ENCODE peak calls at places on chromosomes 12 and 14, in four cellular contexts. B is stimulated activated CD4-positive, alpha-beta T cell treated with anti-CD3 and anti-CD28 coated beads, Interleukin-1b, Interleukin-23, amount 100 ng/mL, for 1 hour; G is T-helper 1 cell; F is IMR-90. Z is an unnamed sample.

GRCh38 chr12:14249368-14249767 is 116.1 kb upstream of the ATF7IP start:
- DNase-seq in G (no peak), F (no peak), B (no peak), Z (no peak)

GRCh38 chr12:47920913-47921312 is 16.1 kb upstream of the VDR start:
- DNase-seq in G (no peak), F (no peak), B (no peak), Z (no peak)

GRCh38 chr12:66684222-66684621 is 5.3 kb upstream of the GRIP1 start:
- DNase-seq in B (no peak), F (no peak), G (no peak), Z (no peak)

GRCh38 chr12:34405286-34406227 is 383.3 kb downstream of the ALG10 start:
- DNase-seq in B (no peak), G (no peak), F (no peak), Z (no peak)

GRCh38 chr12:119036878-119037493 is 55.6 kb downstream of the SRRM4 start:
- DNase-seq in B (no peak), G (peak), F (no peak), Z (no peak)

GRCh38 chr12:45231515-45232145 is 15.7 kb downstream of the ANO6 start:
- DNase-seq in F (peak), B (no peak), G (no peak), Z (no peak)

GRCh38 chr14:31080060-31080459 is 53.9 kb upstream of the STRN3 start:
- DNase-seq in B (no peak), G (no peak), F (peak), Z (no peak)

GRCh38 chr12:28498850-28499249 is 308.6 kb downstream of the CCDC91 start:
- DNase-seq in F (no peak), G (no peak), B (no peak), Z (no peak)

GRCh38 chr14:68135028-68135427 is 315.4 kb downstream of the RAD51B start:
- DNase-seq in G (peak), B (no peak), F (no peak), Z (no peak)

GRCh38 chr12:49121047-49121696 is 10.0 kb downstream of the TUBA1B start:
- DNase-seq in G (no peak), B (no peak), F (peak), Z (no peak)

GRCh38 chr12:87816186-87816585 is 213.0 kb downstream of the C12orf50 start:
- DNase-seq in B (no peak), F (peak), G (no peak), Z (no peak)

GRCh38 chr12:52551466-52551865 is 1.5 kb downstream of the KRT71 start:
- DNase-seq in F (no peak), G (no peak), B (no peak), Z (no peak)

GRCh38 chr14:81632162-81632561 is 98.5 kb upstream of the SEL1L start:
- DNase-seq in B (no peak), F (no peak), G (no peak), Z (no peak)

GRCh38 chr12:120581998-120582397 is 796 bp upstream of the POP5 start:
- DNase-seq in F (peak), G (no peak), B (no peak), Z (no peak)

GRCh38 chr12:2337031-2338010 is 284.5 kb downstream of the CACNA1C start:
- DNase-seq in F (no peak), B (no peak), G (no peak), Z (no peak)

GRCh38 chr12:107402041-107403022 is 283.3 kb upstream of the PWP1 start:
- DNase-seq in G (peak), F (peak), B (peak), Z (no peak)

GRCh38 chr14:89378119-89378518 is 38.9 kb downstream of the FOXN3 start:
- DNase-seq in F (peak), G (no peak), B (peak), Z (no peak)

GRCh38 chr12:15274561-15274967 is 47.7 kb upstream of the PTPRO start:
- DNase-seq in G (no peak), F (no peak), B (no peak), Z (no peak)

GRCh38 chr12:111546758-111547383 is 52.2 kb downstream of the ATXN2 start:
- DNase-seq in F (peak), B (no peak), G (peak), Z (no peak)

GRCh38 chr12:117968084-117968789 is 553 bp downstream of the KSR2 start:
- DNase-seq in G (no peak), B (no peak), F (no peak), Z (no peak)

GRCh38 chr12:72499244-72499643 is 227.1 kb downstream of the TRHDE start:
- DNase-seq in F (peak), G (no peak), B (no peak), Z (no peak)

GRCh38 chr12:111076611-111077451 is 156.5 kb upstream of the MYL2 start:
- DNase-seq in F (no peak), G (no peak), B (no peak), Z (no peak)

GRCh38 chr12:34404377-34405285 is 382.3 kb downstream of the ALG10 start:
- DNase-seq in G (no peak), B (no peak), F (no peak), Z (no peak)

GRCh38 chr12:47819902-47820630 is at the start of gene HDAC7:
- DNase-seq in F (peak), G (peak), B (peak), Z (no peak)

GRCh38 chr14:105487986-105488777 is 1.5 kb downstream of the CRIP1 start:
- DNase-seq in G (peak), B (no peak), F (no peak), Z (no peak)

GRCh38 chr14:55427439-55427838 is 13.0 kb downstream of the TBPL2 start:
- DNase-seq in F (no peak), B (no peak), G (no peak), Z (no peak)

GRCh38 chr14:22070119-22070982 is 396.7 kb upstream of the OR4E1 start:
- DNase-seq in F (no peak), G (peak), B (no peak), Z (no peak)

GRCh38 chr12:13198240-13198639 is 1.7 kb downstream of the EMP1 start:
- DNase-seq in B (no peak), G (no peak), F (no peak), Z (no peak)

GRCh38 chr14:95467232-95467631 is 49.2 kb downstream of the SYNE3 start:
- DNase-seq in B (no peak), G (no peak), F (no peak), Z (no peak)

GRCh38 chr12:6635375-6635855 is 344 bp downstream of the LPAR5 start:
- DNase-seq in G (peak), B (no peak), F (no peak), Z (no peak)

GRCh38 chr12:131112690-131113290 is 159.1 kb downstream of the ADGRD1 start:
- DNase-seq in F (no peak), G (no peak), B (no peak), Z (no peak)

GRCh38 chr12:111753144-111753881 is 13.4 kb upstream of the ALDH2 start:
- DNase-seq in B (no peak), G (no peak), F (peak), Z (no peak)

GRCh38 chr12:107622005-107622404 is 63.6 kb upstream of the PWP1 start:
- DNase-seq in F (peak), B (no peak), G (no peak), Z (no peak)

GRCh38 chr12:47303207-47303606 is 223.4 kb upstream of the AMIGO2 start:
- DNase-seq in G (no peak), F (peak), B (no peak), Z (no peak)

GRCh38 chr12:114935658-114936057 is 251.7 kb upstream of the TBX3 start:
- DNase-seq in F (no peak), G (no peak), B (no peak), Z (no peak)

GRCh38 chr14:102390486-102390885 is 27.7 kb downstream of the TECPR2 start:
- DNase-seq in G (no peak), B (no peak), F (peak), Z (no peak)

GRCh38 chr14:44833376-44833775 is 128.4 kb downstream of the KLHL28 start:
- DNase-seq in F (peak), G (no peak), B (no peak), Z (no peak)

GRCh38 chr14:77825895-77826519 is 26.1 kb downstream of the ADCK1 start:
- DNase-seq in G (no peak), F (no peak), B (no peak), Z (no peak)

GRCh38 chr14:97641827-97642226 is 844.6 kb downstream of the VRK1 start:
- DNase-seq in G (peak), B (no peak), F (no peak), Z (no peak)